ENCODE peak calls at places on chromosomes 6 and 20, in seven cellular contexts. F, Z, J, D, G, S and L are unnamed samples.

GRCh38 chr6:80217799-80218198 is 111.3 kb downstream of the BCKDHB start:
- DNase-seq in F (no peak), Z (no peak), J (no peak), D (no peak), G (no peak), S (no peak), L (no peak)

GRCh38 chr20:45752747-45753146 is 30.6 kb downstream of the SPINT4 start:
- DNase-seq in F (no peak), Z (no peak), J (no peak), D (no peak), G (no peak), S (no peak), L (no peak)

GRCh38 chr6:147266821-147267220 is 62.6 kb downstream of the STXBP5 start:
- DNase-seq in F (no peak), Z (no peak), J (no peak), D (no peak), G (no peak), S (no peak), L (no peak)

GRCh38 chr20:39070484-39071231 is 108.5 kb downstream of the DHX35 start:
- DNase-seq in F (no peak), Z (no peak), J (peak), D (peak), G (no peak), S (no peak), L (peak)

GRCh38 chr20:23286346-23286745 is 64.2 kb upstream of the NXT1 start:
- DNase-seq in F (no peak), Z (no peak), J (no peak), D (no peak), G (no peak), S (no peak), L (no peak)

GRCh38 chr6:55562318-55562717 is 16.7 kb downstream of the HMGCLL1 start:
- DNase-seq in F (no peak), Z (no peak), J (no peak), D (no peak), G (no peak), S (no peak), L (no peak)

GRCh38 chr6:111462770-111463391 is 20.1 kb downstream of the REV3L start:
- DNase-seq in F (no peak), Z (no peak), J (no peak), D (peak), G (no peak), S (no peak), L (no peak)

GRCh38 chr6:36692861-36693702 is 4.5 kb upstream of the RAB44 start:
- DNase-seq in F (peak), Z (no peak), J (no peak), D (no peak), G (peak), S (no peak), L (no peak)

GRCh38 chr6:166173292-166173951 is 5.8 kb upstream of the TBXT start:
- DNase-seq in F (peak), Z (no peak), J (peak), D (peak), G (no peak), S (no peak), L (no peak)

GRCh38 chr6:13924146-13924948 is 405 bp upstream of the RNF182 start:
- DNase-seq in F (no peak), Z (no peak), J (no peak), D (peak), G (peak), S (no peak), L (peak)

DNA sequence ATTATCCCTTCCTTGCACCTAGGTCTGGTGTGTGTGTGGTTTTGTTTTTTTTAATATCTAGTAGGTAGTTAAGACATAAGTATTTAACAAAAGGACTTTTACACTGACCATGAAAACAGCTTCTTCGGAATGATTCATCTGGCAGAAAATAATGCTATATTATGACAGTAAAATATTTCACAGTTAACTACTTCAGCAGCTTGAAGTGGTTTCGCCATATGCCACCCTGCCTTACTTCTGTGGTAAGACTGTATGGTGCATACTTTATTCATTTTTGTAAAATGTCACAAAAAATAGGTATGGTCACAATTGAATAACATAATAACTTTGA is 868 bp upstream of the PTPRK start:
- DNase-seq in F (no peak), Z (no peak), J (no peak), D (peak), G (no peak), S (no peak), L (no peak)
- H3K4me3 ChIP-seq in F (peak), Z (peak), J (peak), D (peak), G (peak), S (peak), L (peak)

GRCh38 chr20:40536866-40537265 is 152.2 kb downstream of the MAFB start:
- DNase-seq in F (no peak), Z (no peak), J (no peak), D (no peak), G (no peak), S (no peak), L (no peak)

GRCh38 chr20:40535816-40536215 is 153.2 kb downstream of the MAFB start:
- DNase-seq in F (no peak), Z (no peak), J (no peak), D (no peak), G (no peak), S (no peak), L (no peak)

DNA sequence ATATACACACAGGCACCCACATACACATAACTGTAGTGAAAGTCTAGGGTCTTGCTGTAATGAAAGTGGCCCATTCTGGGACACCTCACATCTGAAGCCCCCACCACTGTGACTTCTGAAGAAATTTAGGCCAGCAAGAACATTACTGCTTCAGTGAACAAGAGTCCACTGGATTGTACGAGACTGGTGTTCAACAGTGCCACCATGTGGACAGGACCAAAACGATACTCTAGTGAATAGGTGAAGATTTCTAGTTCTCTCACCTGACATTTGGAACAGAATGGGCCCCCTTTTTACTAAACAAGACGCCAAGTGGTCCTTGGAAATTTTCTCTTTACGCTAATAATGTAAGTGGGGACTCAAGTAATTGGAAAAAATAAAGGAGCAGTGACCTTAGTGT is 156.9 kb downstream of the MAFB start:
- DNase-seq in F (no peak), Z (no peak), J (peak), D (peak), G (no peak), S (no peak), L (no peak)
- TF ChIP-seq CTCF in F (no peak), Z (peak), J (peak), D (peak), G (peak), S (peak), L (peak)

GRCh38 chr20:3240776-3241363 is 1.9 kb upstream of the SLC4A11 start:
- DNase-seq in F (no peak), Z (no peak), J (no peak), D (no peak), G (no peak), S (no peak), L (no peak)
- H3K4me3 ChIP-seq in F (no peak), Z (no peak), J (peak), D (no peak), G (peak), S (no peak), L (no peak)

DNA sequence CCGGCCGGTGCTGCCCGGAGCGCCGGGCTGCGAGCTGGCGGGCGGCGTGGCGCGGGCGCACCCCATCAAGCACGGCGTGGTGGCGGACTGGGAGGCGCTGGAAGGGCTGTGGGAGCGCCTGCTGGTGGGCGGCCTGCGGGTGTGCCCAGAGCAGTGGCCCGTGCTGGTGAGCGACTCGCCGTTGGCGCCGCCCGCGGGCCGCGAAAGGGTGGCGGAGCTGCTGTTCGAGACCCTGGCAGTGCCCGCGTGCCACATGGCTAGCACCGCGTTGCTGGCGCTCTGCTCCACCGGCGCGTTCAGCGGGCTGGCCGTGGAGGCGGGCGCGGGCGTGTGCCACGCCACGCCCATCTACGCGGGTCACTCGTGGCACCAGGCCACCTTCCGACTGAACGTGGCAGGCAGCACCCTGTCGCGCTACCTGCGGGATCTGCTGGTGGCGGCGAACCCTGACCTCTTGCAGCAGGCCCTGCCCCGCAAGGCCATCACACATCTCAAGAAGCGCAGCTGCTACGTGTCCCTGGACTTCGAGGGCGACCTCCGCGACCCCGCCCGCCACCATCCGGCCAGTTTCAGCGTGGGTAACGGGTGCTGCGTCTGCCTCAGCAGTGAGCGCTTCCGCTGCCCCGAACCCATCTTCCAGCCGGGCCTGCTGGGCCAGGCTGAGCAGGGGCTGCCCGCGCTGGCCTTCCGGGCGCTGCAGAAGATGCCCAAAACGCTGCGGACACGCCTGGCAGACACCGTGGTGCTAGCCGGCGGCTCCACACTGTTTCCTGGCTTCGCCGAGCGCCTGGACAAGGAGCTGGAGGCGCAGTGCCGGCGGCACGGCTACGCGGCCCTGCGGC is 723 bp downstream of the ACTL10 start:
- DNase-seq in F (peak), Z (no peak), J (no peak), D (peak), G (peak), S (no peak), L (peak)
- TF ChIP-seq CTCF in F (peak), Z (peak), J (no peak), D (no peak), G (no peak), S (no peak), L (peak)

GRCh38 chr20:36542019-36542488 is 735 bp downstream of the MYL9 start:
- DNase-seq in F (no peak), Z (no peak), J (peak), D (peak), G (no peak), S (no peak), L (no peak)

GRCh38 chr20:36542516-36543186 is 1.3 kb downstream of the MYL9 start:
- DNase-seq in F (no peak), Z (no peak), J (no peak), D (no peak), G (no peak), S (no peak), L (no peak)

GRCh38 chr20:36538026-36538764 is 3.1 kb upstream of the MYL9 start:
- DNase-seq in F (no peak), Z (peak), J (no peak), D (peak), G (no peak), S (no peak), L (peak)

GRCh38 chr20:36541227-36542018 is at the start of gene MYL9:
- DNase-seq in F (peak), Z (no peak), J (no peak), D (peak), G (peak), S (peak), L (no peak)

GRCh38 chr20:36540551-36541211 is 638 bp upstream of the MYL9 start:
- DNase-seq in F (no peak), Z (no peak), J (no peak), D (no peak), G (no peak), S (no peak), L (no peak)
- H3K4me3 ChIP-seq in F (peak), Z (peak), J (peak), D (peak), G (peak), S (peak), L (peak)